ENCODE peak calls at places on chromosomes 12 and 14, in seven cellular contexts. One of them, this sample, is unnamed.

GRCh38 chr12:109036975-109037374 is 15.4 kb upstream of the USP30 start:
- DNase-seq in heart left ventricle: no peak
- DNase-seq in adrenal gland: no peak
- DNase-seq in body of pancreas: no peak
- DNase-seq in stomach: no peak
- DNase-seq in Peyer's patch: no peak
- DNase-seq in esophagus muscularis mucosa: no peak
- DNase-seq in this sample: no peak

GRCh38 chr12:57740656-57741412 is 2.3 kb upstream of the AGAP2 start:
- DNase-seq in adrenal gland: no peak
- DNase-seq in body of pancreas: peak; percentile 42
- DNase-seq in Peyer's patch: peak; percentile 91
- DNase-seq in stomach: no peak
- DNase-seq in esophagus muscularis mucosa: no peak
- DNase-seq in heart left ventricle: no peak
- DNase-seq in this sample: peak; percentile 92

GRCh38 chr12:99810718-99811593 is 163.4 kb downstream of the GARIN6 start:
- DNase-seq in stomach: no peak
- DNase-seq in heart left ventricle: no peak
- DNase-seq in Peyer's patch: no peak
- DNase-seq in esophagus muscularis mucosa: no peak
- DNase-seq in adrenal gland: no peak
- DNase-seq in body of pancreas: peak; percentile 10
- DNase-seq in this sample: no peak

GRCh38 chr12:51323966-51324895 is at the start of gene BIN2:
- DNase-seq in body of pancreas: peak; percentile 40
- DNase-seq in stomach: peak; percentile 56
- DNase-seq in adrenal gland: peak; percentile 34
- DNase-seq in esophagus muscularis mucosa: no peak
- DNase-seq in Peyer's patch: peak; percentile 94
- DNase-seq in heart left ventricle: peak; percentile 87
- DNase-seq in this sample: peak; percentile 98

GRCh38 chr12:99498756-99499155 is 148.8 kb upstream of the GARIN6 start:
- DNase-seq in Peyer's patch: no peak
- DNase-seq in adrenal gland: no peak
- DNase-seq in heart left ventricle: no peak
- DNase-seq in body of pancreas: no peak
- DNase-seq in stomach: no peak
- DNase-seq in esophagus muscularis mucosa: no peak
- DNase-seq in this sample: no peak

GRCh38 chr12:76441016-76441415 is 92.8 kb upstream of the BBS10 start:
- DNase-seq in esophagus muscularis mucosa: no peak
- DNase-seq in adrenal gland: no peak
- DNase-seq in heart left ventricle: no peak
- DNase-seq in Peyer's patch: no peak
- DNase-seq in stomach: no peak
- DNase-seq in body of pancreas: no peak
- DNase-seq in this sample: no peak

GRCh38 chr14:104545151-104545931 is 34.2 kb upstream of the C14orf180 start:
- DNase-seq in adrenal gland: no peak
- DNase-seq in Peyer's patch: no peak
- DNase-seq in esophagus muscularis mucosa: no peak
- DNase-seq in body of pancreas: no peak
- DNase-seq in heart left ventricle: no peak
- DNase-seq in stomach: no peak
- DNase-seq in this sample: no peak

GRCh38 chr12:45369065-45369464 is 153.2 kb downstream of the ANO6 start:
- DNase-seq in body of pancreas: no peak
- DNase-seq in adrenal gland: no peak
- DNase-seq in stomach: no peak
- DNase-seq in Peyer's patch: peak; percentile 79
- DNase-seq in esophagus muscularis mucosa: no peak
- DNase-seq in heart left ventricle: no peak
- DNase-seq in this sample: no peak

GRCh38 chr12:65822732-65823480 is 1.4 kb upstream of the HMGA2 start:
- DNase-seq in stomach: peak; percentile 38
- DNase-seq in heart left ventricle: no peak
- DNase-seq in esophagus muscularis mucosa: no peak
- DNase-seq in adrenal gland: no peak
- DNase-seq in body of pancreas: peak; percentile 2
- DNase-seq in Peyer's patch: peak; percentile 67
- DNase-seq in this sample: no peak

GRCh38 chr12:74021937-74022336 is 515.7 kb upstream of the ATXN7L3B start:
- DNase-seq in esophagus muscularis mucosa: no peak
- DNase-seq in Peyer's patch: no peak
- DNase-seq in adrenal gland: peak; percentile 55
- DNase-seq in stomach: peak; percentile 48
- DNase-seq in heart left ventricle: peak; percentile 65
- DNase-seq in body of pancreas: peak; percentile 60
- DNase-seq in this sample: peak; percentile 77

GRCh38 chr14:80946187-80946586 is 4.6 kb upstream of the CEP128 start:
- DNase-seq in body of pancreas: no peak
- DNase-seq in stomach: no peak
- DNase-seq in adrenal gland: no peak
- DNase-seq in esophagus muscularis mucosa: no peak
- DNase-seq in heart left ventricle: no peak
- DNase-seq in Peyer's patch: no peak
- DNase-seq in this sample: no peak

GRCh38 chr14:101709962-101710891 is 51.3 kb upstream of the PPP2R5C start:
- DNase-seq in stomach: peak; percentile 44
- DNase-seq in adrenal gland: no peak
- DNase-seq in esophagus muscularis mucosa: peak; percentile 72
- DNase-seq in Peyer's patch: no peak
- DNase-seq in heart left ventricle: no peak
- DNase-seq in body of pancreas: no peak
- DNase-seq in this sample: no peak

GRCh38 chr14:65286443-65286842 is 126.1 kb upstream of the FUT8 start:
- DNase-seq in body of pancreas: no peak
- DNase-seq in stomach: peak; percentile 24
- DNase-seq in Peyer's patch: no peak
- DNase-seq in adrenal gland: no peak
- DNase-seq in esophagus muscularis mucosa: no peak
- DNase-seq in heart left ventricle: no peak
- DNase-seq in this sample: no peak

GRCh38 chr14:72810201-72810600 is 83.7 kb downstream of the DPF3 start:
- DNase-seq in heart left ventricle: no peak
- DNase-seq in stomach: no peak
- DNase-seq in esophagus muscularis mucosa: no peak
- DNase-seq in body of pancreas: no peak
- DNase-seq in Peyer's patch: peak; percentile 49
- DNase-seq in adrenal gland: no peak
- DNase-seq in this sample: no peak

GRCh38 chr12:88750867-88751543 is 170.7 kb upstream of the KITLG start:
- DNase-seq in body of pancreas: no peak
- DNase-seq in Peyer's patch: no peak
- DNase-seq in esophagus muscularis mucosa: no peak
- DNase-seq in stomach: no peak
- DNase-seq in heart left ventricle: no peak
- DNase-seq in adrenal gland: no peak
- DNase-seq in this sample: no peak

GRCh38 chr14:101855958-101856357 is 94.4 kb downstream of the PPP2R5C start:
- DNase-seq in stomach: no peak
- DNase-seq in Peyer's patch: no peak
- DNase-seq in adrenal gland: no peak
- DNase-seq in heart left ventricle: no peak
- DNase-seq in esophagus muscularis mucosa: no peak
- DNase-seq in body of pancreas: no peak
- DNase-seq in this sample: no peak

GRCh38 chr14:104586832-104587620 is 7.5 kb downstream of the C14orf180 start:
- DNase-seq in adrenal gland: peak; percentile 52
- DNase-seq in body of pancreas: peak; percentile 16
- DNase-seq in Peyer's patch: no peak
- DNase-seq in heart left ventricle: peak; percentile 84
- DNase-seq in stomach: peak; percentile 80
- DNase-seq in esophagus muscularis mucosa: no peak
- DNase-seq in this sample: no peak

GRCh38 chr12:118537481-118537917 is 161.1 kb downstream of the SUDS3 start:
- DNase-seq in adrenal gland: no peak
- DNase-seq in Peyer's patch: no peak
- DNase-seq in body of pancreas: peak; percentile 5
- DNase-seq in esophagus muscularis mucosa: no peak
- DNase-seq in stomach: no peak
- DNase-seq in heart left ventricle: no peak
- DNase-seq in this sample: no peak

GRCh38 chr14:89351364-89351957 is 65.6 kb downstream of the FOXN3 start:
- DNase-seq in Peyer's patch: no peak
- DNase-seq in esophagus muscularis mucosa: peak; percentile 86
- DNase-seq in stomach: peak; percentile 76
- DNase-seq in body of pancreas: peak; percentile 81
- DNase-seq in heart left ventricle: no peak
- DNase-seq in adrenal gland: no peak
- DNase-seq in this sample: no peak

GRCh38 chr12:54425696-54426095 is 6.6 kb upstream of the ITGA5 start:
- DNase-seq in heart left ventricle: no peak
- DNase-seq in adrenal gland: no peak
- DNase-seq in esophagus muscularis mucosa: no peak
- DNase-seq in stomach: no peak
- DNase-seq in Peyer's patch: no peak
- DNase-seq in body of pancreas: no peak
- DNase-seq in this sample: no peak

GRCh38 chr14:83764656-83765055 is 1765.3 kb upstream of the FLRT2 start:
- DNase-seq in heart left ventricle: no peak
- DNase-seq in stomach: no peak
- DNase-seq in Peyer's patch: no peak
- DNase-seq in body of pancreas: no peak
- DNase-seq in adrenal gland: no peak
- DNase-seq in esophagus muscularis mucosa: no peak
- DNase-seq in this sample: no peak

GRCh38 chr12:52776435-52776834 is 710 bp downstream of the KRT76 start:
- DNase-seq in Peyer's patch: no peak
- DNase-seq in esophagus muscularis mucosa: no peak
- DNase-seq in heart left ventricle: no peak
- DNase-seq in body of pancreas: no peak
- DNase-seq in adrenal gland: no peak
- DNase-seq in stomach: no peak
- DNase-seq in this sample: no peak

GRCh38 chr12:20436367-20436766 is 68.0 kb downstream of the PDE3A start:
- DNase-seq in Peyer's patch: no peak
- DNase-seq in adrenal gland: no peak
- DNase-seq in heart left ventricle: no peak
- DNase-seq in body of pancreas: no peak
- DNase-seq in esophagus muscularis mucosa: no peak
- DNase-seq in stomach: no peak
- DNase-seq in this sample: no peak

GRCh38 chr12:14892726-14893442 is 7.2 kb upstream of the MGP start:
- DNase-seq in Peyer's patch: peak; percentile 56
- DNase-seq in heart left ventricle: no peak
- DNase-seq in adrenal gland: peak; percentile 68
- DNase-seq in esophagus muscularis mucosa: no peak
- DNase-seq in stomach: no peak
- DNase-seq in body of pancreas: peak; percentile 52
- DNase-seq in this sample: no peak

GRCh38 chr14:77133718-77134338 is 7.8 kb downstream of the ZDHHC22 start:
- DNase-seq in Peyer's patch: peak; percentile 58
- DNase-seq in stomach: no peak
- DNase-seq in adrenal gland: peak; percentile 77
- DNase-seq in body of pancreas: peak; percentile 59
- DNase-seq in heart left ventricle: no peak
- DNase-seq in esophagus muscularis mucosa: no peak
- DNase-seq in this sample: peak; percentile 74

DNA sequence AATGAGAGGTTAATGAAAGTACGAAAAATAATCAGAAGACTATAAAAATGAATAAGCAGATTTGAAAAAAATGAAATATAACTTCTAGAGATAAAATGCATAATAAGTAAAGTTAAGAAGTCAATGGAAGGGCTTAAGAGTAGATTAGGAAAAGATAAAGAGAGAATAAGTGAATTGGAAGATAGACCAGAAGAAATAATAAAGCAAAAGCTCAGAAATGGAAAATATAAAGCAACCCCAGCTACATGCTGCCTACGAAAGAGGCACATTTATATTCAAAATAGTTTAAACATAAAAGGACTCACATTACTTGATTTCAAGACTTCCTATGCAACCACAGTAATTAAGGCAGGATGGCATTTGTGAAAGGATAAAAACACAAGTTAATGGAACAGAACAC is 19.9 kb downstream of the ZNF605 start:
- DNase-seq in esophagus muscularis mucosa: no peak
- DNase-seq in body of pancreas: no peak
- DNase-seq in Peyer's patch: no peak
- DNase-seq in adrenal gland: no peak
- DNase-seq in heart left ventricle: no peak
- DNase-seq in stomach: no peak
- DNase-seq in this sample: no peak
- H3K9me3 ChIP-seq in esophagus muscularis mucosa: peaks cover 64% of the 10 kb centered on the region
- H3K9me3 ChIP-seq in body of pancreas: no peaks in the 10 kb centered on the region
- H3K9me3 ChIP-seq in Peyer's patch: no peaks in the 10 kb centered on the region
- H3K9me3 ChIP-seq in adrenal gland: peaks cover 58% of the 10 kb centered on the region
- H3K9me3 ChIP-seq in heart left ventricle: peaks cover 39% of the 10 kb centered on the region
- H3K9me3 ChIP-seq in stomach: peaks cover 97% of the 10 kb centered on the region
- H3K9me3 ChIP-seq in this sample: peaks cover 17% of the 10 kb centered on the region

GRCh38 chr12:6953417-6954315 is 2.5 kb downstream of the PTPN6 start:
- DNase-seq in adrenal gland: peak; percentile 57
- DNase-seq in esophagus muscularis mucosa: no peak
- DNase-seq in heart left ventricle: peak; percentile 80
- DNase-seq in body of pancreas: peak; percentile 66
- DNase-seq in stomach: peak; percentile 54
- DNase-seq in Peyer's patch: peak; percentile 90
- DNase-seq in this sample: peak; percentile 94
- TF ChIP-seq POLR2A in adrenal gland: peak; percentile 33
- TF ChIP-seq POLR2A in esophagus muscularis mucosa: no peak
- TF ChIP-seq POLR2A in heart left ventricle: no peak
- TF ChIP-seq POLR2A in body of pancreas: no peak
- TF ChIP-seq POLR2A in stomach: no peak
- TF ChIP-seq POLR2A in Peyer's patch: no peak
- TF ChIP-seq POLR2A in this sample: peak; percentile 20

DNA sequence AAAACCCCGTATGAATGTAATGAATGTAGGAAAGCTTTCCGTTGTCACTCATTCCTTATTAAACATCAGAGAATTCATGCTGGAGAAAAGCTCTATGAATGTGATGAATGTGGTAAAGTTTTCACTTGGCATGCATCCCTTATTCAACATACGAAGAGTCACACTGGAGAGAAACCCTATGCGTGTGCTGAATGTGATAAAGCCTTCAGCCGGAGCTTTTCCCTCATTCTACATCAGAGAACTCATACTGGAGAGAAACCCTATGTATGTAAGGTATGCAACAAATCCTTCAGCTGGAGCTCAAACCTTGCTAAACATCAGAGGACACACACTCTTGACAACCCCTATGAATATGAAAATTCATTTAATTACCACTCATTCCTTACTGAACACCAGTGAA is 23.8 kb downstream of the ZNF891 start:
- DNase-seq in Peyer's patch: no peak
- DNase-seq in heart left ventricle: no peak
- DNase-seq in esophagus muscularis mucosa: no peak
- DNase-seq in stomach: no peak
- DNase-seq in adrenal gland: no peak
- DNase-seq in body of pancreas: no peak
- DNase-seq in this sample: no peak
- H3K9me3 ChIP-seq in Peyer's patch: no peaks in the 10 kb centered on the region
- H3K9me3 ChIP-seq in heart left ventricle: peaks cover 99% of the 10 kb centered on the region
- H3K9me3 ChIP-seq in esophagus muscularis mucosa: peaks cover 100% of the 10 kb centered on the region
- H3K9me3 ChIP-seq in stomach: peaks cover 100% of the 10 kb centered on the region
- H3K9me3 ChIP-seq in adrenal gland: peaks cover 98% of the 10 kb centered on the region
- H3K9me3 ChIP-seq in body of pancreas: peaks cover 16% of the 10 kb centered on the region
- H3K9me3 ChIP-seq in this sample: peaks cover 100% of the 10 kb centered on the region

GRCh38 chr12:121810833-121811433 is 7.1 kb downstream of the SETD1B start:
- DNase-seq in heart left ventricle: no peak
- DNase-seq in Peyer's patch: no peak
- DNase-seq in stomach: no peak
- DNase-seq in body of pancreas: no peak
- DNase-seq in adrenal gland: no peak
- DNase-seq in esophagus muscularis mucosa: no peak
- DNase-seq in this sample: no peak
- TF ChIP-seq POLR2A in heart left ventricle: no peak
- TF ChIP-seq POLR2A in Peyer's patch: no peak
- TF ChIP-seq POLR2A in stomach: no peak
- TF ChIP-seq POLR2A in body of pancreas: no peak
- TF ChIP-seq POLR2A in adrenal gland: no peak
- TF ChIP-seq POLR2A in esophagus muscularis mucosa: no peak
- TF ChIP-seq POLR2A in this sample: no peak

GRCh38 chr12:128121424-128121823 is 145.5 kb upstream of the TMEM132C start:
- DNase-seq in stomach: no peak
- DNase-seq in adrenal gland: peak; percentile 41
- DNase-seq in esophagus muscularis mucosa: no peak
- DNase-seq in heart left ventricle: no peak
- DNase-seq in Peyer's patch: no peak
- DNase-seq in body of pancreas: no peak
- DNase-seq in this sample: no peak
- H3K9me3 ChIP-seq in stomach: peaks cover 5% of the 10 kb centered on the region
- H3K9me3 ChIP-seq in adrenal gland: no peaks in the 10 kb centered on the region
- H3K9me3 ChIP-seq in esophagus muscularis mucosa: no peaks in the 10 kb centered on the region
- H3K9me3 ChIP-seq in heart left ventricle: no peaks in the 10 kb centered on the region
- H3K9me3 ChIP-seq in Peyer's patch: no peaks in the 10 kb centered on the region
- H3K9me3 ChIP-seq in body of pancreas: no peaks in the 10 kb centered on the region
- H3K9me3 ChIP-seq in this sample: peaks cover 9% of the 10 kb centered on the region

This sample was measured in spleen.